ENCODE peak calls at places on chromosomes 1 and 21, in five cellular contexts. E is OCI-LY7, I is PC-3, V is HCT116, F is H9. X is an unnamed sample.

GRCh38 chr1:232627645-232628334 is 2.1 kb downstream of the SIPA1L2 start:
- DNase-seq in E (peak), I (peak), V (no peak), F (peak), X (peak)

GRCh38 chr1:109120356-109120755 is 6.4 kb downstream of the ELAPOR1 start:
- DNase-seq in E (no peak), I (no peak), V (no peak), F (no peak), X (no peak)

GRCh38 chr1:9115656-9116205 is 13.2 kb downstream of the GPR157 start:
- DNase-seq in E (no peak), I (no peak), V (no peak), F (no peak), X (no peak)

GRCh38 chr1:40853113-40853999 is 8.8 kb downstream of the CITED4 start:
- DNase-seq in E (no peak), I (peak), V (no peak), F (no peak), X (no peak)

GRCh38 chr21:45142916-45143315 is 68.5 kb downstream of the ADARB1 start:
- DNase-seq in E (no peak), I (no peak), V (no peak), F (no peak), X (no peak)

GRCh38 chr1:115958866-115959265 is 17.4 kb upstream of the SLC22A15 start:
- DNase-seq in E (no peak), I (no peak), V (no peak), F (no peak), X (no peak)

GRCh38 chr1:15540201-15540600 is 13.6 kb downstream of the DNAJC16 start:
- DNase-seq in E (no peak), I (no peak), V (no peak), F (no peak), X (no peak)

GRCh38 chr1:32063261-32063681 is 9.5 kb upstream of the TMEM39B start:
- DNase-seq in E (peak), I (peak), V (peak), F (no peak), X (peak)

GRCh38 chr1:56709269-56709880 is 64.3 kb downstream of the PRKAA2 start:
- DNase-seq in E (peak), I (peak), V (peak), F (no peak), X (peak)

GRCh38 chr1:68919070-68919469 is 422.2 kb upstream of the DEPDC1 start:
- DNase-seq in E (no peak), I (no peak), V (no peak), F (no peak), X (no peak)

GRCh38 chr1:14627608-14628489 is 29.4 kb downstream of the KAZN start:
- DNase-seq in E (no peak), I (no peak), V (no peak), F (no peak), X (no peak)

GRCh38 chr1:43688594-43689000 is 18.7 kb upstream of the ST3GAL3 start:
- DNase-seq in E (no peak), I (peak), V (no peak), F (no peak), X (no peak)

GRCh38 chr1:84505167-84506001 is 802 bp upstream of the SPATA1 start:
- DNase-seq in E (peak), I (peak), V (no peak), F (no peak), X (peak)

DNA sequence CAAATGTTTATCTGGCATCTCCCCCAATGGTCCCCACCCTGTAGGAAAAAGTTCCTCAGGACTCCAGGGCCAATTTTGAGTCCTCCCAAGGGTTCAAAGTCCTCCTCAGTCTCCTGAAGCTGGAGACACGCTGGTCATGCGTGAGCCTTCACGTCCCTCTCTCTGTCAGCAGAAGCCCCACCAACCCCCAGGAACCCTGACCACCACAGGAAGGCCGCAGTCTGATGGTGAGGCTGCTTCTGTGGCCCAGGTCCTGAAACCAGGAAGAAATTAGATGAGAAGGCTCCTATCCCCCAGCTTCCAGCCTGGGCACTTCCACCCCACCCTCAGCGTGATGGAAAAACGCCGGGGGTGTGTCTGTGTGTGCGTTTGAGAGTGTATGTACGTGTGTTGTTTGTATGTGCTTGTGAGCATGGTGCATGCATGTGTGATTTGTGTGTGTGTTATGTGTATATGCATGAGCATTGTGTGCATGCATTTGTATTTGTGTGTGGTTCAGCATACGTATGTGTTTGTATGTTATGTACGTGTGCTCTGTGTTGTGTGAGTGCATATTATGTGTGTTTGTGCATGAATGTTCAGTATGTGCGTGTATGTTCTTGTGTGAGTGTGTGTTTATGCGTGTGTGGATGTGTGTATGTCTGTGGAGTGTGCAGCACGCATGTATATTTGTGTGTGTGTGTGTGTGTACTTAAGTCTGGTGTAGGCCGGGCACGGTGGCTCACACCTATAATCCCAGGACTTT is 92.5 kb downstream of the SIK1 start:
- DNase-seq in E (no peak), I (no peak), V (no peak), F (no peak), X (no peak)
- H3K4me2 ChIP-seq in E (no peak), I (peak), V (no peak), F (no peak), X (no peak)

DNA sequence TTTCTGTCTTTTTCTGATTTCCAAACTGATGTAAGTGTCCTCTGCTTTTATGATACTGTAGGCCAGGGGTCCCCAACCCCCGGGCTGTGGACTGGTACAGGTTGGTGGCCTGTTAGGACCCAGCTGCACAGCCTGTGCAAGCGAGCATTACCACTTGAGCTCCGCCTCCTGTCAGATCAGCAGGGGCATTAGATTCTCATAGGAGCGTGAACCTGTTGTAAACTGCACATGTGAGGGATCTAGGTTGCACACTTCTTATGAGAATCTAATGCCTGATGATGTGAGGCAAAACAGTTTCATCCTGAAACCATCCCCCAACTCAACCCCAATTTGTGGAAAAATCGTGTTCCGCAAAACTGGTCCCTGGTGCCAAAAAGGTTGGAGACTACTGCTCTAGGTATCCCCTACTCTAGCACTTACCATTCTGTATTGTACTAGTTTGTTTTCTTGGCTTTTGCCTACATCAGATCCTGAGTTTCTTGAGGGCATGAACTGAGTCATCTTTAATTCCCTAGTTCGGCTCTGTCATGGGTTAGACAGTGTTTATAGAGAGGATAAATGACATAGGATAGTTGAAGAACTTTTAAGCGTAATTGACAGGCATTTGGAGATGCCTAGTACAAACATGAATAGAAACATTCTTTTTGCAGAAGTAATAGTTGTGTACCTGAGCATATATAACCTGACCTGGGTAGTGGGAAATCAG is 4.1 kb downstream of the ABCD3 start:
- DNase-seq in E (no peak), I (peak), V (no peak), F (no peak), X (no peak)
- H3K4me2 ChIP-seq in E (peak), I (peak), V (no peak), F (no peak), X (no peak)

DNA sequence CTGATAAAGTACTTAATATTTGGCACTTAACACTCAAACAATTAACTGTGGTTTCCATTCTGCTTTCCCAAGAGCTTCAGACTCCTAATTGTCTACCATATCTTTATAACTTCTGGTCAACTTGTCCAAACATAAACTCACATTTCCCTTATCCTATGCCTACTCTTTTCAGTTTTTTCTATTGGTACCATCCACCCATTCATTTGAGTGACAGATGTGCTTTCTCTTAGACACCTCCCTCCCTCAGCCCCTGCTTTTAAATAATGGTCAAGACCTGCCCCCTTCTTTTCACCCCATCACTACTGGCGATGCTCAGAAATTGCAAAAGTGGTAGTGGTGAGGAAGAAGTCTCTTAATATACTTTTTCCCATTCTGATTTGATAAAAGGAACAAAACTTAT is 5.5 kb downstream of the SLC16A4 start:
- DNase-seq in E (peak), I (no peak), V (no peak), F (no peak), X (no peak)
- H3K4me2 ChIP-seq in E (peak), I (no peak), V (no peak), F (no peak), X (no peak)

DNA sequence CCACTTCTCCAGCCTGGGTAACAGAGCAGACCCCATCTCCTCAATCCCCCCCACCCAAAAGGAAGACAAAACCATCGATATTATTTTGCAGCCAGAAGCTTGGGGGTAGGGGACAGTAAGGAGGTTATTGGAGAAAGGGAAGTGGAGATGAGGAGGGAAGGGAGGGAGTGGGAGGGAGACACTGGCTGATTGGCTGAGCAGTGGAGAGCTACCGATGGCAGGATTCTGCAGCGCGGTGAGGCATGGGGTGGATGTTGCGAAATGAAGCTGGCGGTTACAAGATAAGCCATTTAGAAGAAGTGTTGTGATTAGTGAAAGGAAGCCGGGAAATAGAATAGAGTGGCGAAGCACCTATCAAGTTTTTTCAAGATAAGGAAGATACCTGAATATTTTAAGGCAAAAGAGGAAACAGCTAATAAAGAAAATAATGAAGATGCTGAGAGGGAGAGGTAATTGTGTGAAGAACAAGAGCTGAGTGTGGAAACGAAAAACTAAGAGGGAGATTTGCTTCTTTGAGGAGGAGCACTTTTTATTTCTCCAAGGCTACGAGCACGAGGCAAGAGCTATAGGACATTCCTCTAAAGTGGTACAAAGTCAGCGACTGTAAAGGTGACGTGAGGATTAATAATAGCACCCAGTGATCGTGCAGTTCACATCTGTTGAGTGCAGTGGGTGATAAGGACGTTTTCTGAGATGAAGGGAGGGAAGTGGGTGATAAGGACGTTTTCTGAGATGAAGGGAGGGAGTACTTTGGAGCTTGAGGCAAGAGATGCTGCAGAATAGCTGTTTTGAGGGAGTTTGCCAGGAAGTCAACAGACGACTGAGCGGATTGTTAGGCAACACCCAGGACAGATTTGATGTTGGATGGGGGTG is 103.2 kb upstream of the KIF26B start:
- DNase-seq in E (no peak), I (no peak), V (no peak), F (peak), X (peak)
- H3K4me2 ChIP-seq in E (no peak), I (no peak), V (no peak), F (no peak), X (peak)

DNA sequence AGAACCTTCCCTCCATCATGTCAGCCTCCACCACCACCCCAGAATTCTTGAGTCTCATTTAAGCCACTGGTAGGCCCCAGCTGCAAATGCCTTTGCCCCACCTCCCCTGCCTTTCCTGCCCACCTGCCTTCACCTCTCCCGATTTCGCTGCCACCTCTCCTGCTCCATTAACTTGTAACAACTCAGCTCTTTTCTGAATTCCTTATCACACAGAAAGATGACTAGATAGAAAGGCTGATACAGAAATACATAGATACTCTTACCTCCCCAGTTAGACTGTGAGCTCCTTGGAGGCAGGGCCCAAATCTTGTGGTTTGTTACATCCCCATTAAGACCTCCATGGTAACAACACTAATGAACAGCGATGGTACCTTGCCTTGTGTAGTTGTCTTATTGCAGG is 69.5 kb downstream of the ATP5PO start:
- DNase-seq in E (no peak), I (no peak), V (no peak), F (no peak), X (no peak)
- H3K4me2 ChIP-seq in E (no peak), I (no peak), V (no peak), F (no peak), X (no peak)

GRCh38 chr1:46603481-46603857 is 599 bp downstream of the MKNK1 start:
- DNase-seq in E (peak), I (no peak), V (no peak), F (no peak), X (no peak)
- H3K4me2 ChIP-seq in E (peak), I (peak), V (peak), F (peak), X (peak)

DNA sequence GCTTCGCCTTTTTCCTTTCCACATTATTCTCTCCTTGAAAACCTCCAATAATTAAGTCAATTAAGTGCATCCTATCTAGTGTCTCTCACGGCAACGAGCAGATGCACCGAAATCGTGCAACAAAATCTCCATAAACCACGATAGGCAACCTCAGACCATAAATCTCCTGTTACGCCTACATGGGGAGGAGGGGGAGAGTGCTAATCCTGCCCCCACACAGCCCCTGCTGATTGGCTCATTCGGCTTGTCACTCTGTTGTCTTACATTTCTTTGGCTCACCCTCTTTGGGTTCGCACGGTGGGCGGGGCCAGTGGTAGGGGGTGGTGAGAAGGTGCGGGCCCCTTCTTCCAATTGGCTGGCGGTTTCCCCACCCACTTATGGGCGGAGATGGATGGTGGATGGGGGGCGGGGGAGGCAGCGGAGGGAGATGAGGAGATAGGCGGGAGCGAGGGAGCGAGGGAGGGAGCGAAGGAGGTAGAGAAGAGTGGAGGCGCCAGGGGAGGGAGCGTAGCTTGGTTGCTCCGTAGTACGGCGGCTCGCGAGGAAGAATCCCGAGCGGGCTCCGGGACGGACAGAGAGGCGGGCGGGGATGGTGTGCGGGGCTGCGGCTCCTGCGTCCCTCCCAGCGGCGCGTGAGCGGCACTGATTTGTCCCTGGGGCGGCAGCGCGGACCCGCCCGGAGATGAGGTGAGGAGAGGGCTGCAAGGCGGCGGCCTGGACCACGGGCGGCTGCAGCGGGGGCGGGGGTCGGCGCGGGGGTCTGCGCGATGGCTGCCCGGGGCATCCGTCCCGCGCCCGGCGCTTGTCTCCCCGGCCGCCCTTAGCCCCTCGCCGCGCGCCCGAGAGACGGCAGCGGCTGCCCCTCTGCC is at the start of gene ITSN1:
- DNase-seq in E (peak), I (peak), V (peak), F (peak), X (peak)
- H3K4me2 ChIP-seq in E (peak), I (peak), V (peak), F (peak), X (peak)

GRCh38 chr1:224205438-224205840 is 22.4 kb downstream of the DEGS1 start:
- DNase-seq in E (no peak), I (peak), V (no peak), F (no peak), X (no peak)
- H3K4me2 ChIP-seq in E (no peak), I (peak), V (peak), F (no peak), X (no peak)

DNA sequence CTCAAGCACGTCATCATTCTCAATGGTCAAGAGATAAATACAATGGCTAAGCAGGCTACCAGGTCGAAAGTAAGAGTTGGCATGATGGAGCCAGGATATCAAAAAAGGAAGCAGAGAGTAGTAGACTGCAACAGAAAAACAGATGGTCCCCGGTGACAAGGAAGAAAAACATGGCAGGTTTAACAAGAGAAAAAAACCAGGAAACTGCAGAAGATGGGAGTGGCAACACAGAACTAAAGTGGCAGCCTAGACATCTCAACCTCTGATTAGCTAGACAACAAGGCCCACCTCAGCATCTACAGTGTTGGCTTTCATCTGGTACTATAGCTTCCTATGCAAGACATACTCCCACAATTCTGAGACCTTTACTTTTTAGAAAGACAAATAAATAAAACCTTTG is 3.1 kb downstream of the UBR4 start:
- DNase-seq in E (no peak), I (no peak), V (no peak), F (no peak), X (no peak)
- H3K4me2 ChIP-seq in E (peak), I (no peak), V (no peak), F (no peak), X (no peak)

DNA sequence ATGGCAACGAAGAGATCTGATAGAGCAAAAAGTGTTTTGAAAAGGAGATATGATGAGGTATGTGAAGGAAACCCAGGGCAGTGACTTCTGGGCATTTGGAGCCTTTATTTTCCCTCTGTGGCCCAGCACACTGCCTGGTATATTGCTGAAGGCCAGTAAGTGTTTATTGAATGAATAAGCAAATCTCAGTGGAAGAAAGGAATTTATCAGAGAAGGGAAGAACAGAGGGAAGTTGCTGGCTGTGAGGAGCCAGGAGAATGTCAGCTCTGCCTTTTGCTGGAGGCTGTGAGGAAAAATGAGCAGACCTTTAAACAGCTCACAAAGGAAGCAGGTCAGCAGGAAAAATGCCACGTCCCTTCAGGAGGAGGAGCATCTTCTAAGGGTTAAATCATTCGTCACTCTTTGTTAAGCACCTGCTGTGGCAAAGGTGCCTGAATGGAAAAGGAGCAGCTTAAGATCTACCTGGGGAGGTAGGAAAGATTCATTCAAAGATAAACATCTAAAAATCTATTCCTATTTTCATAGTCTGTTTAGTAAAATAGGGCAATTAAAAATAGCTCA is 76.0 kb downstream of the GIPC2 start:
- DNase-seq in E (no peak), I (no peak), V (no peak), F (peak), X (peak)
- H3K4me2 ChIP-seq in E (no peak), I (no peak), V (no peak), F (no peak), X (no peak)